ENCODE peak calls at places on chromosomes 5 and 9, in six cellular contexts. Z, E, F, X, K and T are unnamed samples.
A peak's percentile ranks its signal among the peaks of the same experiment; 100 is the strongest.

GRCh38 chr5:10546186-10546585 is 17.7 kb upstream of the ANKRD33B start:
- DNase-seq in Z (no peak), E (no peak), K (no peak), X (no peak), F (no peak), T (no peak)

GRCh38 chr5:73139485-73139884 is 19.1 kb downstream of the TMEM171 start:
- DNase-seq in K (no peak), F (no peak), E (no peak), X (no peak), Z (no peak), T (no peak)

GRCh38 chr5:137071526-137071925 is 427.6 kb downstream of the SPOCK1 start:
- DNase-seq in K (no peak), E (no peak), X (no peak), F (no peak), Z (no peak), T (no peak)

GRCh38 chr5:119451561-119451960 is 736 bp upstream of the HSD17B4 start:
- DNase-seq in X (no peak), K (no peak), E (no peak), F (no peak), Z (no peak), T (no peak)

GRCh38 chr5:116947691-116948528 is 373.3 kb upstream of the SEMA6A start:
- DNase-seq in X (peak; percentile 2), F (peak; percentile 76), K (no peak), Z (no peak), E (no peak), T (peak; percentile 57)

GRCh38 chr5:58860680-58861079 is 277.8 kb downstream of the RAB3C start:
- DNase-seq in F (no peak), E (no peak), K (no peak), Z (no peak), X (no peak), T (no peak)

GRCh38 chr5:130295235-130295634 is 391.0 kb downstream of the CHSY3 start:
- DNase-seq in Z (no peak), X (no peak), K (no peak), F (no peak), E (no peak), T (no peak)

GRCh38 chr5:116361979-116362577 is 212.5 kb downstream of the SEMA6A start:
- DNase-seq in E (no peak), F (no peak), X (no peak), Z (no peak), K (no peak), T (no peak)

GRCh38 chr5:77143998-77144836 is 57.1 kb upstream of the ZBED3 start:
- DNase-seq in K (peak; percentile 70), F (peak; percentile 42), X (peak; percentile 41), Z (peak; percentile 43), E (peak; percentile 79), T (peak; percentile 38)

GRCh38 chr5:170552486-170553122 is 48.8 kb downstream of the KCNIP1 start:
- DNase-seq in Z (peak; percentile 76), K (peak; percentile 67), F (no peak), E (peak; percentile 88), X (peak; percentile 94), T (no peak)

GRCh38 chr9:37464426-37465248 is 613 bp downstream of the ZBTB5 start:
- DNase-seq in X (peak; percentile 56), E (peak; percentile 63), F (no peak), K (peak; percentile 67), Z (peak; percentile 14), T (peak; percentile 31)

GRCh38 chr9:118967901-118968300 is 401.3 kb downstream of the BRINP1 start:
- DNase-seq in X (no peak), K (no peak), E (no peak), Z (no peak), F (no peak), T (no peak)

GRCh38 chr5:89967806-89968444 is 441.6 kb downstream of the CETN3 start:
- DNase-seq in Z (peak; percentile 38), X (peak; percentile 79), F (no peak), E (no peak), K (no peak), T (no peak)

GRCh38 chr9:114906922-114907571 is 23.3 kb downstream of the TNFSF8 start:
- DNase-seq in E (peak; percentile 61), X (peak; percentile 19), F (peak; percentile 55), K (peak; percentile 61), Z (no peak), T (no peak)

GRCh38 chr9:28792736-28793135 is 1219.5 kb upstream of the C9orf72 start:
- DNase-seq in X (no peak), Z (no peak), F (no peak), E (no peak), K (no peak), T (no peak)

GRCh38 chr5:32511778-32512374 is 67.3 kb upstream of the ZFR start:
- DNase-seq in E (no peak), Z (no peak), F (no peak), K (no peak), X (no peak), T (no peak)

GRCh38 chr5:74209566-74209965 is 431.0 kb downstream of the ENC1 start:
- DNase-seq in Z (no peak), E (peak; percentile 47), K (peak; percentile 36), X (peak; percentile 30), F (no peak), T (no peak)

GRCh38 chr5:151213803-151214613 is 9.9 kb downstream of the CCDC69 start:
- DNase-seq in Z (no peak), K (peak; percentile 71), F (peak; percentile 45), X (no peak), E (no peak), T (peak; percentile 92)

GRCh38 chr5:52892242-52892878 is 96.8 kb upstream of the ITGA2 start:
- DNase-seq in Z (no peak), K (no peak), F (peak; percentile 18), E (no peak), X (no peak), T (no peak)

GRCh38 chr5:132496631-132497487 is 6.3 kb upstream of the IRF1 start:
- DNase-seq in F (peak; percentile 64), Z (no peak), E (peak; percentile 87), K (peak; percentile 83), X (peak; percentile 72), T (peak; percentile 55)

GRCh38 chr5:71938886-71939285 is 168.4 kb upstream of the MAP1B start:
- DNase-seq in E (no peak), F (peak; percentile 4), Z (no peak), K (no peak), X (no peak), T (no peak)

GRCh38 chr9:21803674-21804048 is 1.2 kb downstream of the MTAP start:
- DNase-seq in E (no peak), X (peak; percentile 39), Z (no peak), K (peak; percentile 24), F (no peak), T (no peak)
- H3K4me3 ChIP-seq in E (peak overlapping the region; percentile 68), X (peak overlapping the region; percentile 85), Z (peak overlapping the region; percentile 67), K (peak overlapping the region; percentile 84), F (peak overlapping the region; percentile 64), T (peak overlapping the region; percentile 90)

GRCh38 chr5:95080026-95080425 is 204.9 kb downstream of the MCTP1 start:
- DNase-seq in F (no peak), X (no peak), K (peak; percentile 39), Z (no peak), E (no peak), T (no peak)
- H3K4me3 ChIP-seq in F (no peak overlapping the region), X (no peak overlapping the region), K (no peak overlapping the region), Z (no peak overlapping the region), E (no peak overlapping the region), T (peak overlapping the region; percentile 58)

GRCh38 chr9:19048966-19049871 is at the start of gene RRAGA:
- DNase-seq in F (peak; percentile 98), K (peak; percentile 96), E (peak; percentile 96), X (peak; percentile 91), Z (peak; percentile 87), T (peak; percentile 92)
- H3K4me3 ChIP-seq in F (peak within 1 kb of the TSS; percentile 78), K (peak within 1 kb of the TSS; percentile 95), E (peak within 1 kb of the TSS; percentile 74), X (peak within 1 kb of the TSS; percentile 95), Z (peak within 1 kb of the TSS; percentile 85), T (peak within 1 kb of the TSS; percentile 58)

DNA sequence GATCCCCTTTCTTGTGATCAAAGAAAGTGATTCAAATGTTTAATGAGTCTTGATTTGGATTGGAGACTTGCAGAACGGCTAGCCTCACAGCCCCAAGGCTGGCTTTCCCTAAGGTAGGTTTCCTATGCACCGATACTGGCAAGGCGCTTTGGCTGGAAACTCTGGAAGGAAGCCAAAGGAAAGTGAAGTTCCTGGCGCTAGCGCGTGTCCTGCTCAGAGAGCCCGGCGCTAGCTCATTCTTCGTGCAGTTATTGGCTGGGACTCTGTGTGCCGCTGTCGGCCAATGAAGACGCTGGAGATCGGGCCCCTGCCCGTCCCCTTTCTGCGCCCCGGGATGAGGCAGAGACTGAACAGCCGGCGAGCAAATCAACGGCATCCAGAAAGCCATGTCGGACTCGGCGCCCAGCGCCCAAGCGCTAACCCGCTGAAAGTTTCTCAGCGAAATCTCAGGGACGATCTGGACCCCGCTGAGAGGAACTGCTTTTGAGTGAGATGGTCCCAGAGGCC is at the start of gene PCDHGC3:
- DNase-seq in X (peak; percentile 91), Z (peak; percentile 90), F (peak; percentile 41), E (peak; percentile 95), K (peak; percentile 97), T (peak; percentile 62)
- H3K4me3 ChIP-seq in X (peak within 1 kb of the TSS; percentile 87), Z (peak within 1 kb of the TSS; percentile 73), F (peak within 1 kb of the TSS; percentile 26), E (peak within 1 kb of the TSS; percentile 54), K (peak within 1 kb of the TSS; percentile 89), T (peak within 1 kb of the TSS; percentile 74)

GRCh38 chr5:143176048-143176447 is 227.4 kb downstream of the NR3C1 start:
- DNase-seq in Z (no peak), E (peak; percentile 26), K (no peak), X (peak; percentile 23), F (no peak), T (no peak)
- H3K4me3 ChIP-seq in Z (no peak overlapping the region), E (no peak overlapping the region), K (no peak overlapping the region), X (no peak overlapping the region), F (no peak overlapping the region), T (no peak overlapping the region)

GRCh38 chr5:93415819-93416218 is 165.2 kb downstream of the NR2F1-AS1 start:
- DNase-seq in K (no peak), X (no peak), Z (no peak), E (no peak), F (no peak), T (no peak)
- H3K4me3 ChIP-seq in K (no peak overlapping the region), X (no peak overlapping the region), Z (no peak overlapping the region), E (no peak overlapping the region), F (no peak overlapping the region), T (no peak overlapping the region)